ENCODE peak calls at places on chromosomes 2 and 18, in eight cellular contexts. E, V, H, X, I, J, K and S are unnamed samples.

GRCh38 chr18:67669993-67670671 is 153.6 kb upstream of the DSEL start:
- DNase-seq in V (no peak), K (no peak), H (no peak), I (no peak), E (peak; percentile 32), J (no peak), X (no peak), S (no peak)

GRCh38 chr18:65768379-65768778 is 17.6 kb downstream of the CDH7 start:
- DNase-seq in I (no peak), J (no peak), K (no peak), E (peak; percentile 90), V (no peak), X (no peak), H (no peak), S (peak; percentile 39)

GRCh38 chr2:217412721-217413120 is 552.9 kb upstream of the TNP1 start:
- DNase-seq in I (peak; percentile 74), K (no peak), J (no peak), X (no peak), V (peak; percentile 86), H (no peak), E (no peak), S (no peak)

GRCh38 chr2:227870710-227871374 is 589 bp upstream of the DAW1 start:
- DNase-seq in K (no peak), I (no peak), J (no peak), V (no peak), H (no peak), E (peak; percentile 95), X (peak; percentile 85), S (no peak)

GRCh38 chr2:173658946-173659371 is 304.3 kb downstream of the CDCA7 start:
- DNase-seq in X (no peak), V (no peak), J (no peak), I (no peak), E (peak; percentile 61), K (no peak), H (no peak), S (no peak)

GRCh38 chr18:10872297-10872696 is 277.1 kb downstream of the PIEZO2 start:
- DNase-seq in X (no peak), V (peak; percentile 74), I (no peak), K (no peak), J (no peak), H (no peak), E (no peak), S (no peak)

GRCh38 chr18:26549486-26550435 is 1.4 kb upstream of the KCTD1 start:
- DNase-seq in H (peak; percentile 66), X (peak; percentile 73), K (peak; percentile 65), E (peak; percentile 81), I (peak; percentile 89), J (no peak), V (peak; percentile 80), S (peak; percentile 69)

GRCh38 chr18:77062518-77063003 is 70.0 kb downstream of the MBP start:
- DNase-seq in V (no peak), J (peak; percentile 51), X (no peak), E (no peak), H (no peak), I (no peak), K (no peak), S (no peak)

GRCh38 chr2:202494300-202494699 is 118.2 kb downstream of the BMPR2 start:
- DNase-seq in V (no peak), I (no peak), E (peak; percentile 22), K (peak; percentile 67), X (no peak), H (peak; percentile 23), J (no peak), S (peak; percentile 14)

GRCh38 chr2:217840522-217840921 is 162.3 kb downstream of the TNS1 start:
- DNase-seq in V (no peak), J (no peak), I (no peak), X (no peak), H (no peak), E (no peak), K (no peak), S (no peak)

GRCh38 chr2:147862859-147863516 is 18.2 kb downstream of the ACVR2A start:
- DNase-seq in J (no peak), X (no peak), H (no peak), I (no peak), K (no peak), V (no peak), E (no peak), S (no peak)

GRCh38 chr2:37877457-37878315 is 47.4 kb upstream of the RMDN2 start:
- DNase-seq in J (peak; percentile 19), H (peak; percentile 50), V (no peak), K (peak; percentile 74), E (peak; percentile 86), I (no peak), X (peak; percentile 31), S (peak; percentile 77)

GRCh38 chr2:11343344-11343625 is 1.2 kb downstream of the ROCK2 start:
- DNase-seq in X (no peak), H (no peak), J (no peak), I (no peak), E (no peak), V (no peak), K (peak; percentile 53), S (no peak)

GRCh38 chr2:216936954-216937357 is 77.1 kb upstream of the TNP1 start:
- DNase-seq in X (no peak), K (no peak), I (no peak), H (no peak), J (no peak), E (no peak), V (peak; percentile 70), S (no peak)

GRCh38 chr2:3290655-3291054 is 87.0 kb downstream of the EIPR1 start:
- DNase-seq in V (peak; percentile 33), K (no peak), I (no peak), X (no peak), J (no peak), H (no peak), E (no peak), S (no peak)

GRCh38 chr2:240968731-240969624 is 29.4 kb upstream of the SNED1 start:
- DNase-seq in E (no peak), K (peak; percentile 32), H (no peak), I (no peak), J (no peak), X (no peak), V (no peak), S (no peak)

GRCh38 chr2:95337829-95338228 is 40.7 kb downstream of the KCNIP3 start:
- DNase-seq in E (no peak), H (no peak), J (no peak), V (no peak), X (no peak), K (no peak), I (no peak), S (no peak)